ENCODE peak calls at places on chromosome 14, in six cellular contexts. K is psoas muscle, A is ascending aorta, G is mammary epithelial cell, F is AG04450, E is neural progenitor cell. J is an unnamed sample.

GRCh38 chr14:32403688-32404087 is 74.6 kb downstream of the AKAP6 start:
- DNase-seq in K (no peak), E (no peak), A (no peak), G (peak), F (no peak), J (no peak)

GRCh38 chr14:35342160-35343010 is 50.2 kb downstream of the PSMA6 start:
- DNase-seq in G (no peak), K (peak), F (no peak), A (peak), E (no peak), J (peak)

GRCh38 chr14:46487582-46488350 is 163.8 kb downstream of the RPL10L start:
- DNase-seq in E (no peak), A (no peak), K (no peak), F (no peak), G (no peak), J (no peak)

GRCh38 chr14:94100847-94101246 is 9.7 kb upstream of the IFI27 start:
- DNase-seq in A (peak), E (no peak), K (no peak), G (peak), F (peak), J (no peak)

GRCh38 chr14:103871596-103872480 is 24.5 kb upstream of the PPP1R13B start:
- DNase-seq in K (peak), A (no peak), F (no peak), G (no peak), E (peak), J (no peak)

GRCh38 chr14:103031956-103032355 is 25.4 kb downstream of the CDC42BPB start:
- DNase-seq in K (no peak), G (no peak), F (no peak), E (peak), A (peak), J (no peak)

GRCh38 chr14:105473033-105473676 is 1.5 kb upstream of the CRIP2 start:
- DNase-seq in K (no peak), A (no peak), F (no peak), E (no peak), G (no peak), J (no peak)

GRCh38 chr14:35959835-35960234 is 133.7 kb downstream of the BRMS1L start:
- DNase-seq in A (no peak), E (no peak), K (no peak), F (no peak), G (no peak), J (no peak)

GRCh38 chr14:81449576-81449975 is 49.5 kb upstream of the STON2 start:
- DNase-seq in F (no peak), G (no peak), E (no peak), A (no peak), K (no peak), J (no peak)

GRCh38 chr14:100383727-100384158 is 60.6 kb downstream of the SLC25A47 start:
- DNase-seq in F (no peak), E (peak), G (peak), K (peak), A (peak), J (peak)

GRCh38 chr14:68309631-68310030 is 483.2 kb downstream of the ZFP36L1 start:
- DNase-seq in K (no peak), A (no peak), E (no peak), G (peak), F (no peak), J (no peak)

GRCh38 chr14:24818054-24818822 is 184.2 kb upstream of the GZMB start:
- DNase-seq in K (no peak), G (peak), F (no peak), A (no peak), E (no peak), J (no peak)

GRCh38 chr14:90452366-90452765 is 55.5 kb downstream of the CALM1 start:
- DNase-seq in F (no peak), G (no peak), K (no peak), E (no peak), A (no peak), J (no peak)

GRCh38 chr14:92567173-92567725 is 53.7 kb downstream of the RIN3 start:
- DNase-seq in G (no peak), F (no peak), A (no peak), K (no peak), E (no peak), J (no peak)

GRCh38 chr14:92572050-92572449 is 58.5 kb downstream of the RIN3 start:
- DNase-seq in F (no peak), K (no peak), A (no peak), E (no peak), G (no peak), J (no peak)

GRCh38 chr14:92568621-92569479 is 55.3 kb downstream of the RIN3 start:
- DNase-seq in E (no peak), G (no peak), F (no peak), A (no peak), K (peak), J (no peak)

GRCh38 chr14:92573761-92574498 is 60.3 kb downstream of the RIN3 start:
- DNase-seq in E (no peak), G (no peak), F (no peak), A (no peak), K (no peak), J (no peak)

GRCh38 chr14:92570863-92571262 is 57.3 kb downstream of the RIN3 start:
- DNase-seq in A (no peak), F (no peak), E (no peak), K (no peak), G (no peak), J (no peak)
- H3K27ac ChIP-seq in A (no peak), F (no peak), E (no peak), K (no peak), G (no peak), J (no peak)

GRCh38 chr14:28773917-28774691 is 7.5 kb downstream of the FOXG1 start:
- DNase-seq in A (no peak), K (no peak), F (no peak), E (peak), G (no peak), J (no peak)
- TF ChIP-seq CTCF in A (no peak), K (no peak), F (peak), E (peak), G (peak), J (no peak)

GRCh38 chr14:76328457-76329137 is 47.3 kb upstream of the ESRRB start:
- DNase-seq in E (no peak), F (no peak), G (no peak), A (no peak), K (no peak), J (no peak)
- H3K27ac ChIP-seq in E (no peak), F (no peak), G (no peak), A (no peak), K (no peak), J (no peak)

DNA sequence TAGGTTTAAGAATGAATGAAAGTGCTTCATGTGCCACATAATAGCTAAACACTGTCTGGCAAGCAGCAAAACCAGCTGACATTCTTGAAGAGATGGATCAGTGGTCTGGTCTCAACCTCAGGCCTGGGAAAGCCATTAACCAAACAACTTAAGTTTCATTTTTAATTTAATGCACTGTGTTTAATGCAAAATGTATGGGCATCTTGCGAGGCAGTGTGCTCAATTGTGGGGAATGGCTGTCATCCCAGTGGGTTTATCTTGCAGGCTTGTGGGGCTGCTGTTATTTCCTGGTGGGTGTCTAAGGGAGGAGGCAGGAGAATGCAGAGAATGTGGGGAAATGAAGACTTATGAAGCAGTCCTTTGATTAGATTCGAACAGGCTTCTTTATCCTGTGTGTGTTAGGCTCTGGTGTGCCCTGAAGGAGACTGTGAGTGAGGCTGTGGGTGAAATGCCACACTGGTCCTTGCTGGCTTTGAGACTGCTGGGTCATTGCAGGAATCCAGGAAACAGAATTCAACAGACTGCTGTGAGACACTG is 144.1 kb upstream of the PELI2 start:
- DNase-seq in G (no peak), E (no peak), A (no peak), F (no peak), K (no peak), J (no peak)
- TF ChIP-seq CTCF in G (no peak), E (no peak), A (no peak), F (no peak), K (no peak), J (no peak)

DNA sequence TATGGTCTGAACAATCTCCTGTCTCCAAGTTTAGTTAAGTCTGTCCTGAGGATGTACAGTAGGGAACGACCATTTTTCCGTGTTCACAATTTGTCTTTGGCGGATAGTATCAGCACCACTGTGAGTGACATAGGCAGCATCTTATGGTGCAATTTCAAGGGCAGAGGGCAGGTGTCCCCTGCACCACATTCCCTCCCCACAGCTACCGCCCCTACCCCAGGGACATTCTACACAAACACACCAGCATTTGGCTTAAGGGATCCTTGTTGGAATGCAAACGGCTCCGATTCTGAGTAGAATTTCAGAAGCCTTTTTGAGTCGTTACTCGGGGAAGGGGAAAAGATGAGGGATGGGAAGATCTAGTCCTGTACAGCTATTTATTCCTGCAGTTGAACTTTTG is 25.1 kb upstream of the DICER1 start:
- DNase-seq in G (no peak), E (no peak), A (no peak), F (no peak), K (no peak), J (no peak)
- H3K27ac ChIP-seq in G (no peak), E (no peak), A (no peak), F (no peak), K (no peak), J (peak)

GRCh38 chr14:99158150-99158549 is 113.8 kb downstream of the BCL11B start:
- DNase-seq in G (no peak), E (no peak), K (no peak), A (peak), F (no peak), J (peak)

GRCh38 chr14:99157246-99157645 is 114.8 kb downstream of the BCL11B start:
- DNase-seq in F (no peak), A (peak), E (no peak), G (no peak), K (no peak), J (no peak)

GRCh38 chr14:99156814-99157213 is 115.2 kb downstream of the BCL11B start:
- DNase-seq in K (no peak), E (no peak), F (no peak), G (no peak), A (no peak), J (no peak)

GRCh38 chr14:99158646-99159165 is 113.3 kb downstream of the BCL11B start:
- DNase-seq in G (no peak), E (no peak), F (no peak), K (no peak), A (peak), J (no peak)

GRCh38 chr14:99157676-99158075 is 114.3 kb downstream of the BCL11B start:
- DNase-seq in K (no peak), A (peak), F (no peak), E (no peak), G (no peak), J (no peak)
- TF ChIP-seq CTCF in K (no peak), A (no peak), F (no peak), E (no peak), G (no peak), J (no peak)

GRCh38 chr14:64706119-64706465 is 1.9 kb downstream of the PLEKHG3 start:
- DNase-seq in A (no peak), F (no peak), K (no peak), G (no peak), E (no peak), J (no peak)
- H3K27ac ChIP-seq in A (peak), F (no peak), K (peak), G (peak), E (peak), J (peak)

GRCh38 chr14:77761205-77761931 is 412 bp upstream of the SNW1 start:
- DNase-seq in F (no peak), A (peak), K (peak), E (peak), G (no peak), J (no peak)
- TF ChIP-seq CTCF in F (peak), A (no peak), K (no peak), E (peak), G (peak), J (no peak)

GRCh38 chr14:21385170-21385904 is 1.5 kb upstream of the SUPT16H start:
- DNase-seq in K (no peak), G (no peak), E (peak), A (no peak), F (no peak), J (no peak)
- H3K27ac ChIP-seq in K (no peak), G (no peak), E (peak), A (peak), F (no peak), J (peak)

J was measured in breast epithelium.